ENCODE peak calls at places on chromosomes 3 and 15, in four cellular contexts. S is HCT116, K is SK-N-SH, C is GM12878. R is an unnamed sample.

GRCh38 chr3:170425491-170426239 is 7.0 kb downstream of the CLDN11 start:
- DNase-seq in S (no peak), K (peak; percentile 44), C (no peak), R (no peak)

GRCh38 chr15:76987896-76988860 is 6.7 kb upstream of the PSTPIP1 start:
- DNase-seq in S (no peak), K (no peak), C (peak; percentile 90), R (no peak)

GRCh38 chr3:105140899-105141367 is 225.8 kb upstream of the ALCAM start:
- DNase-seq in S (no peak), K (no peak), C (no peak), R (no peak)

GRCh38 chr3:130687327-130687726 is 59.3 kb downstream of the PIK3R4 start:
- DNase-seq in S (no peak), K (no peak), C (no peak), R (no peak)

GRCh38 chr3:65342084-65342683 is 654.4 kb upstream of the ADAMTS9 start:
- DNase-seq in S (peak; percentile 42), K (no peak), C (no peak), R (peak; percentile 56)

GRCh38 chr3:193911784-193912183 is 224.2 kb upstream of the HES1 start:
- DNase-seq in S (no peak), K (no peak), C (no peak), R (no peak)

GRCh38 chr3:58628823-58629562 is 37.6 kb downstream of the FAM3D start:
- DNase-seq in S (no peak), K (peak; percentile 33), C (no peak), R (no peak)

GRCh38 chr15:68277131-68277604 is 377 bp upstream of the FEM1B start:
- DNase-seq in S (no peak), K (peak; percentile 72), C (no peak), R (no peak)

GRCh38 chr3:156483961-156484787 is 70.7 kb downstream of the SSR3 start:
- DNase-seq in S (peak; percentile 8), K (no peak), C (peak; percentile 77), R (no peak)

GRCh38 chr15:91515188-91515754 is 338.2 kb upstream of the SLCO3A1 start:
- DNase-seq in S (no peak), K (no peak), C (no peak), R (no peak)

GRCh38 chr15:45376967-45377629 is 1.2 kb downstream of the GATM start:
- DNase-seq in S (no peak), K (no peak), C (no peak), R (no peak)

GRCh38 chr15:58910456-58910855 is 23.0 kb downstream of the SLTM start:
- DNase-seq in S (no peak), K (no peak), C (no peak), R (no peak)

GRCh38 chr3:188901126-188901525 is 270.6 kb upstream of the TPRG1 start:
- DNase-seq in S (no peak), K (no peak), C (no peak), R (no peak)

GRCh38 chr15:92073044-92073785 is 219.7 kb downstream of the SLCO3A1 start:
- DNase-seq in S (no peak), K (no peak), C (no peak), R (no peak)

GRCh38 chr3:128973988-128974564 is 19.8 kb downstream of the CFAP92 start:
- DNase-seq in S (no peak), K (no peak), C (no peak), R (no peak)

GRCh38 chr3:104066658-104067057 is 1300.1 kb upstream of the ALCAM start:
- DNase-seq in S (no peak), K (no peak), C (no peak), R (no peak)

GRCh38 chr3:169053427-169053826 is 610.1 kb downstream of the MECOM start:
- DNase-seq in S (no peak), K (no peak), C (no peak), R (no peak)

GRCh38 chr3:80445053-80445452 is 677.3 kb upstream of the ROBO1 start:
- DNase-seq in S (no peak), K (no peak), C (no peak), R (no peak)

GRCh38 chr3:51722362-51722761 is 15.5 kb downstream of the GRM2 start:
- DNase-seq in S (peak; percentile 10), K (no peak), C (no peak), R (no peak)

GRCh38 chr3:113287818-113288648 is 76.7 kb downstream of the BOC start:
- DNase-seq in S (peak; percentile 57), K (peak; percentile 72), C (no peak), R (peak; percentile 47)

GRCh38 chr3:19972056-19972455 is 25.2 kb downstream of the RAB5A start:
- DNase-seq in S (no peak), K (no peak), C (no peak), R (no peak)

GRCh38 chr3:16534914-16535301 is 21.4 kb upstream of the RFTN1 start:
- DNase-seq in S (no peak), K (no peak), C (no peak), R (no peak)

GRCh38 chr15:100572362-100572983 is 29.5 kb downstream of the LINS1 start:
- DNase-seq in S (no peak), K (no peak), C (no peak), R (no peak)

GRCh38 chr15:100553468-100553867 is 24.7 kb upstream of the CERS3 start:
- DNase-seq in S (no peak), K (no peak), C (no peak), R (no peak)

DNA sequence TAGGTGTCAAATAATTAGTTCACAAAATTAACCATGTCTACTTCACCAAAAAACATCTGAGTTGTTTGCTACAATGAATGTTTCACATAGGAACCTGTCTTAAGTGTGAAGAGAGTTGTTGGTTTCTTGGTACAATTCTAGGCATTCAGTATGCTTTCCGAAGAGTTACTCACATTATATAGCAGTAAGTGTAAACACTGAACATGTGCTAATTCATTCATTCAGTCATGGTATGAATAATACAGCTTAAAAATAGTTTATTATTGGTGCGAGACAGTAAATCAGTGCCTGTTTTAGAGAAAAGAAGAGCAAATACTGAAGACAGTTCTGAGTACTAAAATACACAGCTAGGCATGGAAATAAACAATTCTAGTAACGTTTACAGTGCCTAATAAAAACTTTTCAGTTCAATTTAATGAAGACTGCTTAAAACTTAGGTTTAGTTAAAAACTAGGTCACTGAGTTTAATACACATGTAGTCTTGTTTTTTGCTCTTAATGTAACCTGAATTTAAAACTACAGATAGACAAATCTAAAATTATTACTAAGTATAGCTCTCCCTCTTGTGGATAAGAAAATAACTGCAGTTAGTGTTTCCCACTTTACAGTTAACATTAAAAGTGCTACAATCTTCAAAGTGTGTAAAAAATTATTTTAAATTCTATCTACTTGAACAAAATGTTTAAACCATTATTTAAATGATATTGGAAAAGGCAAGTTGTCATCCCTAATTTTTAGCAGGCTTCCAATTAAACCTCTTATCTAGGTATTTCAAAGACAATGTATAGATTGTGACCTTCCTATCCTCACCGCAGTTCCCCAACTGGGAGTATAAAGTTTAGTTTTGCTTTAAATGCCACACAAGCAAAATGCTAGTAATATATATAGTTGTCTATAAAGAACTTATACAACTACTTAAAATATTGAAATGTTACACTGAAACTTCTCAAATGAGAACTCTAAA is 20.1 kb upstream of the ZCWPW2 start:
- DNase-seq in S (no peak), K (no peak), C (no peak), R (no peak)
- TF ChIP-seq JUND in S (no peak), K (no peak), C (no peak), R (no peak)

GRCh38 chr15:27579738-27580137 is 519.4 kb downstream of the OCA2 start:
- DNase-seq in S (no peak), K (no peak), C (no peak), R (no peak)

GRCh38 chr15:27587810-27588209 is 511.3 kb downstream of the OCA2 start:
- DNase-seq in S (no peak), K (no peak), C (no peak), R (no peak)

DNA sequence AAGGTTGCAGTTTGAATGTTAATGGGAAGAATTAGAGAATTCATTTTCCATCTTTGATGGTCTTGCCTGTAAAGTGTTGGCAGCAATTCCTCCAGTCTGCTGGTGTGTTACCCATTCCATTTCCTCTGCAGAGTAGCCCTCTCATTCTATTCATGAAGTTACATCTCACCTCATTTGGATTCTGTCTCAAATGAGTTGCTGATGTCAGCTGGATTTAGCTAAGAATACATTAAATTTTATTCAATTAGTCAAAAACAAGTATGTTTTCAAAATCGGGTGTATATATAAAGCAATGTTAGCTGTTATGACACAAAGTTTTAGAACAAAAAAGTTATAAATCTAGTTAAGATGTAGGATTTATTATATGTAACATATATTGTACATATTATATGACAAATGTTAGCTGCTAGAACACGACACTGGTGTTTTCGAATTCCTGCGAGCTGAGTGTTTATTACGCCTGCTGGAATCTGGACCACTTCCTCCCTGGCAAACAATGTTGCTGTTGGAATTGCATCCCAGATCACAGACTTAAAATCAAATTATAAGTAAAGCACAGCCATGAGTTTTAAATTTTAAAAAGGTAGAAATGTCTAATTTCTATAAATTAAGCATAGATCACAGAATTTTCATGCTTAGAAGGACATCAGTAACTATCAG is 516.2 kb downstream of the OCA2 start:
- DNase-seq in S (no peak), K (no peak), C (no peak), R (no peak)
- TF ChIP-seq JUND in S (no peak), K (no peak), C (no peak), R (no peak)

GRCh38 chr3:15041950-15042349 is 23.2 kb downstream of the MRPS25 start:
- DNase-seq in S (no peak), K (no peak), C (no peak), R (no peak)

GRCh38 chr3:15043772-15044171 is 21.3 kb downstream of the MRPS25 start:
- DNase-seq in S (no peak), K (no peak), C (no peak), R (no peak)

GRCh38 chr3:15042936-15043335 is 22.2 kb downstream of the MRPS25 start:
- DNase-seq in S (no peak), K (no peak), C (no peak), R (no peak)

GRCh38 chr3:15038306-15038705 is 26.8 kb downstream of the MRPS25 start:
- DNase-seq in S (no peak), K (no peak), C (no peak), R (no peak)

DNA sequence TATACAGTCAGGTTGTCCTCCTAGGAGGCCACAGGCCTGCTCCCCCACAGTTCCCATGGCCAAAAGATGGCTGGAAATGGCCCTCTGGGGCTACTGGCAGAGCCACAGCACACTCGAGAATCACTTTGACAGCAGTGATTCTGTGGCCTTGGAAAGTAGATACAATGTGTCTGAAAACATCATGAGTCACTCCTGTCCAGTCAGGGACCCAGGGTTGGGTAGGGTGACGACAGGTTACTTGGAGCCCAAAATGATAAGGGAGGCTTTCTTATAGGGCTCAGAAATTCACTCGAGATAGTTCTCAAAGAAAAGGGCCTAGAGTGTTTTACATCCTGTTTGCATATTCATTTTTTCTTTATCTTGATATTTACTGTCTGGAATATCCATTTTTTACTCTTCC is 24.3 kb downstream of the MRPS25 start:
- DNase-seq in S (no peak), K (no peak), C (no peak), R (no peak)
- TF ChIP-seq JUND in S (no peak), K (no peak), C (no peak), R (no peak)

DNA sequence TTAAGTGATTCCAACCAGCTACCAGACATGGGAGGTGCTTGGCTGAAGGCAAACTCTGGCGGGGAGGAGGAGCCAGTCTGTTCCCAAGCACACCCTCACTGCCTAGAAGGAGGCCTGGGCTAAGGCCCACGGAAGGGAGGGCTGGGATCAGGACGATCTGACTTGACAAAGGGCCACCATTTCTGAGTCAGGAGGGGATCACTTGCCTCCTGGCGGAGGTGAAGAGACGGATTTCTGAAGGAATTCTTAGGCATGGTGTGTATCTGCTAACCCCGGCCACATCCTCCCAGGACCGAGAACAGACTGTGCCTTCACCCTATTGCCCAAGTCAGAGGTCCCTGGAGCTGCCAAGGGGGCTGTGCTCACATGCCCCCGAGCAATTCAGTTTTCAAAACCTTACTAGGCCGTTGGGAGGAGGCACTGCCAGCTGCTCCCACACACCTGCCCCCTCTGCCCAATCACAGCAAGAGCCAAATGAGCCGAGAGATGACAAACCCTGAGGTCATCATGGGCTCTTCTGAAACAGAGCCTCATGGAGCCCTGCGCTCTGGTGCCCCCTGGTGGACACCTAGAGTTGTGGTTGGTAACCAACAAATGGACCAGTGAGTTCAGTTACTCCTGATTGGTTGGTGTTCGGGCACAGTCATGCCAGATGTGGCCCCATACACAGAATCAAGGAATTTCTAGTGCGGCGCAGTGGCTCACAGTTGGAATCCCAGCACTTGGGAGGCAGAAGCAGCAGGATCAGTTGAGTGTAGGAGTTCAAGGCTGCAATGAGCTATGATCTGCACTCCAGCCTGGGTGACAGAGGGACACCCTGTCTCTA is 6.5 kb upstream of the TNK2 start:
- DNase-seq in S (peak; percentile 98), K (peak; percentile 91), C (peak; percentile 66), R (peak; percentile 99)
- TF ChIP-seq JUND in S (no peak), K (no peak), C (peak; percentile 11), R (no peak)

R was measured in T47D.